ENCODE peak calls at places on chromosomes 5 and 9, in four cellular contexts. B is IMR-90, J is A549, Q is K562. Z is an unnamed sample.

GRCh38 chr5:149079883-149080282 is 17.0 kb upstream of the SH3TC2 start:
- DNase-seq in B (no peak), J (no peak), Q (no peak), Z (no peak)

GRCh38 chr5:72266862-72267261 is 53.2 kb downstream of the MRPS27 start:
- DNase-seq in B (no peak), J (no peak), Q (no peak), Z (no peak)

GRCh38 chr5:90473321-90474234 is 993 bp downstream of the MBLAC2 start:
- DNase-seq in B (peak), J (peak), Q (peak), Z (no peak)

GRCh38 chr9:88738708-88739107 is 203.7 kb downstream of the NXNL2 start:
- DNase-seq in B (peak), J (no peak), Q (no peak), Z (no peak)

GRCh38 chr5:6308683-6309082 is 69.7 kb downstream of the MED10 start:
- DNase-seq in B (no peak), J (no peak), Q (no peak), Z (no peak)

GRCh38 chr5:141604318-141604717 is 14.5 kb downstream of the DIAPH1 start:
- DNase-seq in B (peak), J (peak), Q (peak), Z (no peak)

GRCh38 chr9:124420991-124421543 is 5.8 kb upstream of the PSMB7 start:
- DNase-seq in B (peak), J (no peak), Q (no peak), Z (no peak)

GRCh38 chr5:32147236-32147635 is 26.9 kb downstream of the GOLPH3 start:
- DNase-seq in B (no peak), J (no peak), Q (no peak), Z (no peak)

GRCh38 chr5:57082441-57083067 is 91.3 kb upstream of the GPBP1 start:
- DNase-seq in B (peak), J (no peak), Q (no peak), Z (no peak)

GRCh38 chr5:142904421-142904820 is 134.2 kb downstream of the ARHGAP26 start:
- DNase-seq in B (no peak), J (no peak), Q (no peak), Z (no peak)

GRCh38 chr5:53161876-53162275 is 52.3 kb upstream of the MOCS2 start:
- DNase-seq in B (peak), J (no peak), Q (no peak), Z (no peak)

GRCh38 chr5:180792287-180792964 is 10.2 kb downstream of the MGAT1 start:
- DNase-seq in B (no peak), J (no peak), Q (no peak), Z (no peak)

GRCh38 chr9:94714494-94714893 is 12.0 kb upstream of the AOPEP start:
- DNase-seq in B (peak), J (no peak), Q (no peak), Z (no peak)

GRCh38 chr9:112050544-112051475 is 124.3 kb downstream of the SUSD1 start:
- DNase-seq in B (peak), J (no peak), Q (no peak), Z (no peak)

GRCh38 chr9:118321823-118322222 is 617.6 kb downstream of the TLR4 start:
- DNase-seq in B (no peak), J (no peak), Q (no peak), Z (no peak)

GRCh38 chr5:95562282-95562681 is 7.4 kb downstream of the ARSK start:
- DNase-seq in B (no peak), J (no peak), Q (no peak), Z (no peak)

GRCh38 chr9:76456202-76456926 is 2.6 kb upstream of the GCNT1 start:
- DNase-seq in B (peak), J (no peak), Q (peak), Z (no peak)

GRCh38 chr9:113746486-113746885 is 129.6 kb upstream of the ZNF618 start:
- DNase-seq in B (no peak), J (no peak), Q (no peak), Z (no peak)

GRCh38 chr9:128419061-128419925 is 1.4 kb upstream of the CERCAM start:
- DNase-seq in B (peak), J (no peak), Q (peak), Z (no peak)

GRCh38 chr9:29214162-29214520 is 1640.9 kb upstream of the C9orf72 start:
- DNase-seq in B (no peak), J (peak), Q (no peak), Z (no peak)

GRCh38 chr5:84603557-84604185 is 219.0 kb upstream of the EDIL3 start:
- DNase-seq in B (peak), J (no peak), Q (no peak), Z (no peak)

GRCh38 chr5:876398-877365 is 15.9 kb downstream of the BRD9 start:
- DNase-seq in B (no peak), J (no peak), Q (peak), Z (no peak)
- TF ChIP-seq ELK1 in B (no peak), J (no peak), Q (no peak), Z (no peak)

DNA sequence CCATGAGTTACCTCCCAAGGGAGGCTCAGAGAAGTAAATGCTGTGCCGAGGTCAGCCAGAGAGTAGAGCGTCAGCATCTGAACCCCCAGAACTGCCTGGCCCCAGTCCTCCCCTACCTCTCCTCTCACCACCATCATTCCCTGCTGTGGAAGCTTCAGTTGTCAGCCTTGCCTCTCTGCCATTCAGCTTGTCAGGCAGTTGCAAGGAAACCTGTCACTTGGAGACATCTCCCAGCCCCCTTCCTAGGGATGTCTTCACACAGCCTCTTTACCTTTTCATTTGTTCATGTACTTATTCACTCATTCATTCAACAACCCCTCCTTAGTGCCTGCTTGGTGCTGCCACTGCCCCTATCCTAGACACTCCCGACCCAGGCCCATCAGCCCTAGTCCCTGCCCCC is 2.1 kb downstream of the RGS14 start:
- DNase-seq in B (no peak), J (no peak), Q (no peak), Z (no peak)
- TF ChIP-seq ELK1 in B (no peak), J (no peak), Q (no peak), Z (no peak)

DNA sequence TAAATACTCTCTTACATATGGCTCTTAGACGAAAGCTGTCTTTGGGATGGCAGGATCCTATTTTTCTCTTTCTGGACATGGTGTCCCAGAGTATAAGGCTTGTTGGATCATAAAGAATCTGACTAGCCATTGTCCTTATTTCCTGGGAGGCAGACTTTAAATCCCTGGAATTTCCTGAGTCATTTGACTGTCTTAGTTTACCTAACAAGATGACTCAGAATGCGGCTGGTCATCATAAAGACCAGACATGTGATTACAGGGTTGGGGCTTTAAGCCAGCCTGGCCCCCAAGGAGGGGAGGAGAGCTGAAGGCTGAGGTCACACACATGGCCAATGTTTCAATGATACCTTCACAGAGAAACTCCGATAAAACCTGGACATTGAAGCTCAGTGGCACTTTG is 37.2 kb downstream of the FAM240B start:
- DNase-seq in B (peak), J (peak), Q (no peak), Z (no peak)
- TF ChIP-seq ELK1 in B (no peak), J (no peak), Q (no peak), Z (no peak)

GRCh38 chr9:136694163-136694864 is 7.1 kb upstream of the AGPAT2 start:
- DNase-seq in B (peak), J (peak), Q (peak), Z (no peak)
- TF ChIP-seq ELK1 in B (no peak), J (no peak), Q (no peak), Z (no peak)

DNA sequence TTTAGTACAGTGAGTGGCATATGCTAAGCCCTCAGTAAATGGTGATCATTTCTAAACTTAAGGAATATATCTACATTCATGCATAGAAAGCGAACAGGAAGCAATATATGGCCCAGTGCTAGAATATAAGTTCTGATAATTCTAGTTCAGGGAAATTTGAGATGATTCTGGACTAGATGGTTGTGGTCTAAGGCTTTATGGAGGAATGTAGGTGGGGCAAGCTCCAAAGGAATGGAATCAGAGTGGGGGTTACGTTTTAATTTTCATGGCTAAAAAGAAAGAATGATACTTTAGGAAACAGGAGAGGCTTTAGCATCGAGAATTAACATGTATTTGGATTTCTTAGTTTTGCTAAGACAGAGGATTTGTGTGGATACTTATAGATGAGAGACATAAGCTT is 56.1 kb downstream of the MTREX start:
- DNase-seq in B (peak), J (no peak), Q (no peak), Z (no peak)
- TF ChIP-seq ELK1 in B (no peak), J (no peak), Q (no peak), Z (no peak)

DNA sequence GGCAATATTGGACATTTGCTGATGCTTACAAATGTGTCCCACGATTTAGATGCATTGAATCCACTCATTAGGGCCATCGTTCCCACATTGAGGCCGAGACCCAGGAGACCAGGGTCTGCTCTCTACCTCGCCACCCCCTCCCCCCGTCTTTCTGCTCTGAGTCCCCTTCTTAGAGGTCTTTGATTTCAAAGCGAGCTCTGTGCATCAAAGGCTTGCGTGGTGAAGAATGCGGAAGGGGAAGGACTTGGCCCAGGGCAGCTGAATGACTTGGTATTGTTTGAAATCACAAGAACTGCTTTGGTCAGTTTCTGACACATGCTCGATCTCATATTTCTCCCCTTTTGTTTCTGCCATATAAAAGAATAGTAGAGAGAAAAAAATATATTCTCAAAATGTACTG is 78.3 kb upstream of the IRX1 start:
- DNase-seq in B (no peak), J (no peak), Q (no peak), Z (no peak)
- TF ChIP-seq ELK1 in B (no peak), J (no peak), Q (no peak), Z (no peak)

DNA sequence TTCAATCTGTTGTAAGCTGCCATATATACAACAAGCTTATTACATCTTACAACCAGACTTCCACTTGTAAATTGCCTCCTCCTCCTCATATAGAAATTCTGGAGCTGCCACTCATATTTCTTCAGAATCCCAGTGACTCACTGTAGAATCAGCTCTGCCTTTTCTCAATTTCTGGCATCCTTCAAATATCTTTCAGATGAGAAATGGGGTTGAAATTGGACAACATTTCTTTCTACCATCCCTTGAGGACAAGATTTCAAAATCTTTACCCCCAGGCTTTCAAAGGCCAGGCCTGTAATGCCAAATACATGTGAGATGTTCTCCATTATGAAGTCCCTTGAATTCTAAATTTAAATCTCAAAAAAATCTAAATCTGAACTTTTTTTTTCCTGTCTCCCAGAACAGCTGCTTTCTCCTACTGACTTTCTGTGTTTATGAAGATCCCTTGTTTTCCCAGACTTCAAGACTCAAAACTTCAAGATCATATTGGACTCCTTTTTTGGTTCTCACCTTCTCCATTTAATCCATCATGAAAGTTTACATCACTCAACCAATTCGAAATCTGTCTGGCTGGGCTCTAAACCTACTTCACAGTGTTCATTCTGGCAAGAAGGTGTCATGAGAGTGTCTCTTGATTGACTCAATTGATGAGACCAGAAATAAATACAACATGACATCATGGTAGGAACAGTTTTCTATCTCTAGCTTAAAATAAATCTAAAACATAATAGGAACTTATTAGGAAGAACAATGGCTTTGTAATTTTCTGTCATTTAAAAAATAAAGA is 109.8 kb downstream of the HMHB1 start:
- DNase-seq in B (peak), J (peak), Q (no peak), Z (no peak)
- TF ChIP-seq ELK1 in B (no peak), J (no peak), Q (no peak), Z (no peak)